ENCODE peak calls at places on chromosomes 13 and 19, in ten cellular contexts. B, R, U, X, I, O, T, L, G and K are unnamed samples.

GRCh38 chr19:48471836-48472235 is 2.7 kb downstream of the CYTH2 start:
- DNase-seq in U (no peak), I (no peak), X (no peak), R (no peak), T (no peak), B (no peak), O (no peak), G (no peak), L (no peak), K (no peak)

GRCh38 chr13:105971312-105971711 is 564.1 kb downstream of the EFNB2 start:
- DNase-seq in X (no peak), U (no peak), L (no peak), G (no peak), O (no peak), R (no peak), T (no peak), B (no peak), I (no peak), K (no peak)

GRCh38 chr13:99228737-99229691 is 28.4 kb downstream of the UBAC2 start:
- DNase-seq in T (no peak), R (no peak), B (no peak), X (no peak), I (no peak), G (no peak), L (no peak), U (no peak), O (peak), K (no peak)

GRCh38 chr19:44746946-44747738 is 1.4 kb upstream of the BCL3 start:
- DNase-seq in O (peak), T (peak), G (peak), L (peak), B (peak), X (peak), U (peak), I (peak), R (peak), K (peak)

GRCh38 chr19:41391618-41392017 is 5.5 kb downstream of the EXOSC5 start:
- DNase-seq in U (no peak), O (no peak), L (no peak), X (no peak), T (no peak), B (no peak), R (no peak), I (no peak), G (no peak), K (no peak)

GRCh38 chr13:78977311-78977710 is 318.4 kb upstream of the OBI1 start:
- DNase-seq in O (no peak), U (no peak), T (no peak), I (no peak), B (no peak), L (no peak), G (no peak), X (no peak), R (no peak), K (no peak)

GRCh38 chr13:91133941-91134772 is 213.3 kb upstream of the MIR17HG start:
- DNase-seq in X (peak), B (peak), I (no peak), U (peak), G (peak), L (no peak), T (peak), O (peak), R (peak), K (peak)

GRCh38 chr19:1122972-1123363 is 19.2 kb downstream of the GPX4 start:
- DNase-seq in U (no peak), I (peak), R (no peak), O (peak), G (peak), L (no peak), X (no peak), T (peak), B (no peak), K (peak)

GRCh38 chr19:3125900-3126524 is 9.8 kb upstream of the GNA15 start:
- DNase-seq in X (peak), R (peak), G (peak), U (peak), L (peak), I (peak), B (no peak), T (peak), O (peak), K (peak)

GRCh38 chr19:43594710-43595604 is 977 bp downstream of the IRGQ start:
- DNase-seq in U (no peak), T (peak), L (peak), O (peak), X (peak), G (peak), I (peak), R (peak), B (peak), K (peak)

GRCh38 chr19:2540646-2541454 is 64.9 kb downstream of the GADD45B start:
- DNase-seq in I (no peak), G (no peak), O (peak), U (peak), L (no peak), R (no peak), T (peak), B (no peak), X (no peak), K (peak)

GRCh38 chr13:60211548-60211947 is 47.8 kb upstream of the DIAPH3 start:
- DNase-seq in O (no peak), I (no peak), X (no peak), G (no peak), B (no peak), R (no peak), U (no peak), L (no peak), T (no peak), K (no peak)

GRCh38 chr13:19592657-19593175 is 31.4 kb upstream of the TPTE2 start:
- DNase-seq in G (no peak), L (no peak), T (no peak), B (no peak), U (no peak), O (no peak), X (no peak), R (no peak), I (no peak), K (no peak)

GRCh38 chr19:10388957-10389356 is 8.6 kb upstream of the TYK2 start:
- DNase-seq in U (peak), L (peak), T (peak), B (peak), O (peak), G (peak), X (peak), R (peak), I (peak), K (no peak)

GRCh38 chr19:51824603-51825002 is 29.6 kb downstream of the FPR3 start:
- DNase-seq in X (no peak), B (no peak), I (no peak), R (no peak), O (no peak), G (no peak), T (no peak), U (no peak), L (no peak), K (no peak)

GRCh38 chr19:50002386-50002960 is 22.7 kb downstream of the VRK3 start:
- DNase-seq in I (no peak), R (no peak), G (no peak), L (no peak), X (no peak), B (no peak), T (no peak), U (no peak), O (no peak), K (no peak)